ENCODE peak calls at places on chromosomes 13 and 19, in seven cellular contexts. R is breast epithelium, B is IMR-90, C is HCT116, I is upper lobe of left lung, O is H1, T is suprapubic skin. N is an unnamed sample.
A peak's percentile ranks its signal among the peaks of the same experiment; 100 is the strongest.

GRCh38 chr13:20901668-20902437 is 693 bp downstream of the XPO4 start:
- DNase-seq in R (no peak), B (peak; percentile 13), C (peak; percentile 15), I (peak; percentile 69), O (no peak), T (no peak), N (no peak)

GRCh38 chr19:5131031-5131865 is 162.3 kb downstream of the KDM4B start:
- DNase-seq in R (no peak), B (no peak), C (no peak), I (peak; percentile 80), O (no peak), T (no peak), N (no peak)

GRCh38 chr19:18503971-18504885 is 17.6 kb downstream of the ELL start:
- DNase-seq in R (no peak), B (no peak), C (no peak), I (no peak), O (no peak), T (no peak), N (no peak)

GRCh38 chr19:41449079-41449864 is 6.3 kb downstream of the ERICH4 start:
- DNase-seq in R (peak; percentile 79), B (peak; percentile 61), C (peak; percentile 56), I (peak; percentile 75), O (peak; percentile 90), T (peak; percentile 82), N (peak; percentile 53)

GRCh38 chr19:55015126-55015525 is 22.9 kb downstream of the GP6 start:
- DNase-seq in R (no peak), B (no peak), C (no peak), I (no peak), O (no peak), T (no peak), N (no peak)

GRCh38 chr13:38395505-38395803 is 45.8 kb downstream of the UFM1 start:
- DNase-seq in R (no peak), B (no peak), C (no peak), I (no peak), O (no peak), T (no peak), N (no peak)

GRCh38 chr19:45402469-45403070 is 2.3 kb downstream of the PPP1R13L start:
- DNase-seq in R (peak; percentile 67), B (no peak), C (no peak), I (peak; percentile 91), O (peak; percentile 88), T (peak; percentile 76), N (no peak)

GRCh38 chr19:47601180-47601904 is 7.6 kb upstream of the BICRA start:
- DNase-seq in R (no peak), B (no peak), C (no peak), I (no peak), O (no peak), T (no peak), N (peak; percentile 49)

GRCh38 chr13:91470084-91470621 is 71.7 kb downstream of the GPC5 start:
- DNase-seq in R (no peak), B (no peak), C (no peak), I (no peak), O (no peak), T (no peak), N (no peak)
- TF ChIP-seq CTCF in R (no peak), B (no peak), C (no peak), I (no peak), O (no peak), T (no peak), N (no peak)

DNA sequence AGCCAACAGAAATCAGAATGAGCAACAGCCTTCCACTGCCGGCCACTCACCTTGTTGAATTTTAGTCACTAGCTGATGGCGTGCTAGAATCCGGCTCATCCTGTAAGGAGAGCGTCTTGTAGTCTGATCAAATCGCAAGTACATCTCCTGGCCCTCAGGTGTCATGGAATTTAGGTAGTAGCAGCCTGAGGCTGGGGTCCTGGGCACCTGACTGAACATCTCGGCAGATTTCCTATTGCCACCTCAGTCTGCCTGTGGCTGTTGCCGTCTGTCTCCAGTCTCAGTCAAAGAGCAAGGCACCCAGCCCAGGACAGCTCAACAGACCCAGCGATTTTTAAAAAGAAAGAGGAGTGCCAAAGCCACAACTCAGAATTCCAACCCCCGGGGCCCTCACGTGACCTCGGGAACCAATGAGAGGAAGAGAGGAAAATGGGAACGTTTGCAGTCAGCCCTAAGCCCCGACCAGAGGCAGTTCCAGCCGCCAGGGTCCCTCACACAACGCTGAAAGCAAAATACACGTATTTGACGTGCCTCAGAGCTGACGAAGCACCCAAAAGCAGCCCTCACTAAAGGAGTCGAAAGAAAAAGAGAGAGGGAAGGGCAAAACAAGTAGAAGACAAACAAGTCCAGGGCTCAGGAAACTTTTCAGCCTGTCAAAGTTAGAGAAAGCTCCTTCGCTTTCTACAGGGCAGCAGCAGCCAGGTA is at the start of gene STARD13:
- DNase-seq in R (peak; percentile 97), B (peak; percentile 98), C (peak; percentile 59), I (no peak), O (peak; percentile 89), T (peak; percentile 97), N (peak; percentile 96)
- TF ChIP-seq POLR2A in R (peak; percentile 66), B (peak; percentile 99), C (peak; percentile 47), I (peak; percentile 94), O (peak; percentile 66), T (peak; percentile 89), N (peak; percentile 6)

GRCh38 chr19:11373166-11373884 is 1.1 kb upstream of the SWSAP1 start:
- DNase-seq in R (no peak), B (no peak), C (no peak), I (no peak), O (no peak), T (no peak), N (no peak)
- H3K4me3 ChIP-seq in R (no peak overlapping the region), B (no peak overlapping the region), C (no peak overlapping the region), I (no peak overlapping the region), O (no peak overlapping the region), T (no peak overlapping the region), N (no peak overlapping the region)

GRCh38 chr19:32674959-32675719 is at the start of gene ANKRD27:
- DNase-seq in R (peak; percentile 97), B (peak; percentile 96), C (peak; percentile 95), I (peak; percentile 99), O (peak; percentile 99), T (peak; percentile 98), N (peak; percentile 98)

GRCh38 chr19:32676895-32677359 is 1.3 kb downstream of the RGS9BP start:
- DNase-seq in R (no peak), B (no peak), C (no peak), I (no peak), O (no peak), T (no peak), N (no peak)

GRCh38 chr19:32676186-32676894 is 692 bp downstream of the RGS9BP start:
- DNase-seq in R (no peak), B (no peak), C (no peak), I (peak; percentile 90), O (peak; percentile 67), T (peak; percentile 65), N (no peak)

GRCh38 chr19:32675720-32676185 is at the start of gene RGS9BP:
- DNase-seq in R (peak; percentile 69), B (peak; percentile 59), C (no peak), I (peak; percentile 94), O (peak; percentile 78), T (peak; percentile 91), N (peak; percentile 97)

DNA sequence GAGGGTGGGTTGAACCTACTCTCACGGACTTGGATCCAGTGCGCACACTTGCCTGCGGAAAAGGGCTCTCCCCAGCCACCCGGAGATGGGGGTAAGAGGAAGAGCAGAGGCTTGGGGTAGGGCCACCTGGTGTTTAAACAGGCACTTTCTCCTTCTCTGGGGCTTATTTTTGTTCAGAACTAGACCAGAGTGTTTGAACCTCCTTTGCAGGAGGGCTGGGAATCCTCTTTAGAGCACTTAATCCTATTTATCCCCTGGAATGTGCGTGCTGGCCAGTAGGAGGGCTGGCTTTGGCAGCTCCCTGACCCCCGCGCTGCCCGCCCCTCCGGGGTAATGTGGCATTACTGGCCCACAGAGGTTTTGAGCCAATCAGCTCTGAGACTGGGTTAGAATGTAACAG is 2.0 kb downstream of the RGS9BP start:
- DNase-seq in R (no peak), B (no peak), C (no peak), I (peak; percentile 77), O (no peak), T (no peak), N (no peak)
- TF ChIP-seq CTCF in R (no peak), B (no peak), C (no peak), I (no peak), O (no peak), T (no peak), N (no peak)

GRCh38 chr13:75365724-75366173 is 116.2 kb downstream of the TBC1D4 start:
- DNase-seq in R (no peak), B (peak; percentile 86), C (peak; percentile 80), I (no peak), O (no peak), T (no peak), N (no peak)
- TF ChIP-seq POLR2A in R (no peak), B (no peak), C (no peak), I (no peak), O (no peak), T (no peak), N (no peak)

GRCh38 chr13:109985871-109986270 is 199.5 kb upstream of the IRS2 start:
- DNase-seq in R (no peak), B (peak; percentile 23), C (no peak), I (no peak), O (no peak), T (no peak), N (no peak)
- H3K4me3 ChIP-seq in R (no peak overlapping the region), B (no peak overlapping the region), C (no peak overlapping the region), I (no peak overlapping the region), O (no peak overlapping the region), T (no peak overlapping the region), N (no peak overlapping the region)